ENCODE peak calls at places on chromosomes 2 and 18, in seven cellular contexts. One of them, this sample, is unnamed.

GRCh38 chr18:69088971-69089370 is 291.1 kb downstream of the CCDC102B start:
- DNase-seq in CD8-positive, alpha-beta T cell: no peak
- DNase-seq in neural crest cell: no peak
- DNase-seq in Peyer's patch: no peak
- DNase-seq in GM12865: no peak
- DNase-seq in C1 segment of cervical spinal cord: no peak
- DNase-seq in T-helper 2 cell: no peak
- DNase-seq in this sample: no peak

GRCh38 chr2:218719457-218719856 is 8.8 kb downstream of the TTLL4 start:
- DNase-seq in C1 segment of cervical spinal cord: no peak
- DNase-seq in CD8-positive, alpha-beta T cell: no peak
- DNase-seq in Peyer's patch: no peak
- DNase-seq in T-helper 2 cell: no peak
- DNase-seq in GM12865: no peak
- DNase-seq in neural crest cell: no peak
- DNase-seq in this sample: no peak

GRCh38 chr2:121099329-121100318 is 185.4 kb downstream of the TFCP2L1 start:
- DNase-seq in GM12865: no peak
- DNase-seq in C1 segment of cervical spinal cord: no peak
- DNase-seq in Peyer's patch: no peak
- DNase-seq in neural crest cell: no peak
- DNase-seq in CD8-positive, alpha-beta T cell: no peak
- DNase-seq in T-helper 2 cell: no peak
- DNase-seq in this sample: no peak

GRCh38 chr2:239002960-239003932 is 155.4 kb downstream of the TWIST2 start:
- DNase-seq in neural crest cell: no peak
- DNase-seq in GM12865: no peak
- DNase-seq in Peyer's patch: peak
- DNase-seq in T-helper 2 cell: no peak
- DNase-seq in CD8-positive, alpha-beta T cell: no peak
- DNase-seq in C1 segment of cervical spinal cord: no peak
- DNase-seq in this sample: no peak

GRCh38 chr2:171334946-171335345 is 98.8 kb downstream of the METTL8 start:
- DNase-seq in T-helper 2 cell: no peak
- DNase-seq in Peyer's patch: no peak
- DNase-seq in CD8-positive, alpha-beta T cell: no peak
- DNase-seq in GM12865: peak
- DNase-seq in C1 segment of cervical spinal cord: no peak
- DNase-seq in neural crest cell: no peak
- DNase-seq in this sample: no peak

GRCh38 chr2:191262436-191262835 is 17.2 kb downstream of the MYO1B start:
- DNase-seq in Peyer's patch: no peak
- DNase-seq in GM12865: no peak
- DNase-seq in T-helper 2 cell: no peak
- DNase-seq in CD8-positive, alpha-beta T cell: no peak
- DNase-seq in neural crest cell: no peak
- DNase-seq in C1 segment of cervical spinal cord: no peak
- DNase-seq in this sample: no peak

GRCh38 chr2:239590276-239590675 is 189.5 kb upstream of the HDAC4 start:
- DNase-seq in Peyer's patch: no peak
- DNase-seq in neural crest cell: no peak
- DNase-seq in C1 segment of cervical spinal cord: no peak
- DNase-seq in CD8-positive, alpha-beta T cell: no peak
- DNase-seq in GM12865: no peak
- DNase-seq in T-helper 2 cell: no peak
- DNase-seq in this sample: no peak

GRCh38 chr2:159064446-159065301 is 96.2 kb downstream of the TANC1 start:
- DNase-seq in CD8-positive, alpha-beta T cell: no peak
- DNase-seq in T-helper 2 cell: no peak
- DNase-seq in Peyer's patch: no peak
- DNase-seq in GM12865: no peak
- DNase-seq in neural crest cell: no peak
- DNase-seq in C1 segment of cervical spinal cord: no peak
- DNase-seq in this sample: no peak

GRCh38 chr2:219071189-219071816 is 10.6 kb upstream of the IHH start:
- DNase-seq in T-helper 2 cell: no peak
- DNase-seq in neural crest cell: no peak
- DNase-seq in GM12865: no peak
- DNase-seq in CD8-positive, alpha-beta T cell: no peak
- DNase-seq in Peyer's patch: peak
- DNase-seq in C1 segment of cervical spinal cord: no peak
- DNase-seq in this sample: no peak

GRCh38 chr2:47309952-47310800 is 92.8 kb upstream of the MSH2 start:
- DNase-seq in C1 segment of cervical spinal cord: no peak
- DNase-seq in GM12865: peak
- DNase-seq in T-helper 2 cell: no peak
- DNase-seq in CD8-positive, alpha-beta T cell: no peak
- DNase-seq in Peyer's patch: peak
- DNase-seq in neural crest cell: no peak
- DNase-seq in this sample: no peak

GRCh38 chr18:71807586-71807985 is 736.6 kb downstream of the CBLN2 start:
- DNase-seq in Peyer's patch: no peak
- DNase-seq in neural crest cell: no peak
- DNase-seq in GM12865: no peak
- DNase-seq in CD8-positive, alpha-beta T cell: no peak
- DNase-seq in T-helper 2 cell: no peak
- DNase-seq in C1 segment of cervical spinal cord: no peak
- DNase-seq in this sample: no peak

GRCh38 chr2:113700186-113700841 is 56.1 kb downstream of the SLC35F5 start:
- DNase-seq in Peyer's patch: peak
- DNase-seq in neural crest cell: no peak
- DNase-seq in C1 segment of cervical spinal cord: no peak
- DNase-seq in CD8-positive, alpha-beta T cell: peak
- DNase-seq in GM12865: peak
- DNase-seq in T-helper 2 cell: no peak
- DNase-seq in this sample: no peak

GRCh38 chr2:16365391-16365790 is 300.2 kb downstream of the CYRIA start:
- DNase-seq in T-helper 2 cell: no peak
- DNase-seq in GM12865: no peak
- DNase-seq in neural crest cell: no peak
- DNase-seq in C1 segment of cervical spinal cord: no peak
- DNase-seq in Peyer's patch: no peak
- DNase-seq in CD8-positive, alpha-beta T cell: no peak
- DNase-seq in this sample: no peak

GRCh38 chr2:23492337-23492675 is 107.3 kb downstream of the KLHL29 start:
- DNase-seq in neural crest cell: no peak
- DNase-seq in GM12865: no peak
- DNase-seq in T-helper 2 cell: no peak
- DNase-seq in C1 segment of cervical spinal cord: no peak
- DNase-seq in Peyer's patch: no peak
- DNase-seq in CD8-positive, alpha-beta T cell: no peak
- DNase-seq in this sample: no peak

GRCh38 chr2:102428573-102428972 is 5.6 kb downstream of the IL18RAP start:
- DNase-seq in Peyer's patch: no peak
- DNase-seq in CD8-positive, alpha-beta T cell: no peak
- DNase-seq in GM12865: no peak
- DNase-seq in C1 segment of cervical spinal cord: no peak
- DNase-seq in T-helper 2 cell: no peak
- DNase-seq in neural crest cell: no peak
- DNase-seq in this sample: no peak

GRCh38 chr2:181250691-181251090 is 206.5 kb upstream of the ITGA4 start:
- DNase-seq in C1 segment of cervical spinal cord: no peak
- DNase-seq in Peyer's patch: no peak
- DNase-seq in CD8-positive, alpha-beta T cell: no peak
- DNase-seq in GM12865: no peak
- DNase-seq in T-helper 2 cell: no peak
- DNase-seq in neural crest cell: no peak
- DNase-seq in this sample: no peak

GRCh38 chr2:112731479-112731878 is 10.7 kb downstream of the NT5DC4 start:
- DNase-seq in T-helper 2 cell: no peak
- DNase-seq in CD8-positive, alpha-beta T cell: no peak
- DNase-seq in neural crest cell: no peak
- DNase-seq in GM12865: no peak
- DNase-seq in C1 segment of cervical spinal cord: no peak
- DNase-seq in Peyer's patch: no peak
- DNase-seq in this sample: no peak

GRCh38 chr2:62208758-62209114 is 12.8 kb downstream of the B3GNT2 start:
- DNase-seq in CD8-positive, alpha-beta T cell: peak
- DNase-seq in C1 segment of cervical spinal cord: no peak
- DNase-seq in GM12865: no peak
- DNase-seq in Peyer's patch: no peak
- DNase-seq in T-helper 2 cell: no peak
- DNase-seq in neural crest cell: no peak
- DNase-seq in this sample: no peak

GRCh38 chr2:107525420-107525819 is 301.3 kb upstream of the RGPD4 start:
- DNase-seq in CD8-positive, alpha-beta T cell: no peak
- DNase-seq in T-helper 2 cell: no peak
- DNase-seq in C1 segment of cervical spinal cord: no peak
- DNase-seq in GM12865: no peak
- DNase-seq in neural crest cell: no peak
- DNase-seq in Peyer's patch: no peak
- DNase-seq in this sample: no peak

GRCh38 chr2:223055836-223056235 is 3.8 kb downstream of the KCNE4 start:
- DNase-seq in C1 segment of cervical spinal cord: no peak
- DNase-seq in neural crest cell: no peak
- DNase-seq in CD8-positive, alpha-beta T cell: no peak
- DNase-seq in T-helper 2 cell: no peak
- DNase-seq in GM12865: no peak
- DNase-seq in Peyer's patch: no peak
- DNase-seq in this sample: no peak

GRCh38 chr2:199606193-199606780 is 148.5 kb upstream of the SATB2 start:
- DNase-seq in Peyer's patch: no peak
- DNase-seq in CD8-positive, alpha-beta T cell: no peak
- DNase-seq in C1 segment of cervical spinal cord: no peak
- DNase-seq in GM12865: no peak
- DNase-seq in T-helper 2 cell: no peak
- DNase-seq in neural crest cell: no peak
- DNase-seq in this sample: no peak

GRCh38 chr18:51762373-51762772 is 564.9 kb upstream of the MEX3C start:
- DNase-seq in GM12865: no peak
- DNase-seq in Peyer's patch: no peak
- DNase-seq in neural crest cell: no peak
- DNase-seq in C1 segment of cervical spinal cord: no peak
- DNase-seq in CD8-positive, alpha-beta T cell: no peak
- DNase-seq in T-helper 2 cell: no peak
- DNase-seq in this sample: no peak

GRCh38 chr2:71901466-71901865 is 246.2 kb downstream of the CYP26B1 start:
- DNase-seq in T-helper 2 cell: no peak
- DNase-seq in C1 segment of cervical spinal cord: no peak
- DNase-seq in GM12865: no peak
- DNase-seq in CD8-positive, alpha-beta T cell: no peak
- DNase-seq in Peyer's patch: no peak
- DNase-seq in neural crest cell: no peak
- DNase-seq in this sample: no peak

GRCh38 chr2:84493494-84493893 is 22.8 kb upstream of the DNAH6 start:
- DNase-seq in T-helper 2 cell: no peak
- DNase-seq in GM12865: no peak
- DNase-seq in CD8-positive, alpha-beta T cell: no peak
- DNase-seq in Peyer's patch: no peak
- DNase-seq in C1 segment of cervical spinal cord: no peak
- DNase-seq in neural crest cell: no peak
- DNase-seq in this sample: no peak

GRCh38 chr2:101241158-101241557 is 11.5 kb upstream of the CNOT11 start:
- DNase-seq in C1 segment of cervical spinal cord: no peak
- DNase-seq in neural crest cell: no peak
- DNase-seq in Peyer's patch: no peak
- DNase-seq in CD8-positive, alpha-beta T cell: no peak
- DNase-seq in GM12865: no peak
- DNase-seq in T-helper 2 cell: no peak
- DNase-seq in this sample: no peak